ENCODE peak calls at places on chromosomes 16 and 17, in six cellular contexts. Q is HCT116, Z is OCI-LY7, M is MM.1S, T is PC-3, X is GM23338. E is an unnamed sample.

GRCh38 chr17:43860927-43861622 is 14.1 kb downstream of the CD300LG start:
- DNase-seq in Q (no peak), Z (no peak), M (no peak), T (no peak), X (no peak), E (no peak)

GRCh38 chr16:31148281-31148728 is 1.6 kb downstream of the PRSS36 start:
- DNase-seq in Q (peak), Z (no peak), M (no peak), T (no peak), X (peak), E (peak)

GRCh38 chr17:46726106-46726670 is 92.3 kb downstream of the WNT3 start:
- DNase-seq in Q (no peak), Z (peak), M (no peak), T (no peak), X (no peak), E (no peak)

GRCh38 chr17:82216301-82217119 is 3.9 kb upstream of the CCDC57 start:
- DNase-seq in Q (peak), Z (no peak), M (peak), T (peak), X (no peak), E (no peak)

GRCh38 chr17:7043544-7044268 is at the start of gene SLC16A11:
- DNase-seq in Q (no peak), Z (no peak), M (peak), T (no peak), X (peak), E (peak)

GRCh38 chr16:22075043-22075757 is 17.1 kb upstream of the VWA3A start:
- DNase-seq in Q (no peak), Z (no peak), M (no peak), T (peak), X (no peak), E (no peak)

GRCh38 chr16:48421741-48422140 is 36.5 kb upstream of the SIAH1 start:
- DNase-seq in Q (no peak), Z (no peak), M (no peak), T (no peak), X (no peak), E (no peak)

GRCh38 chr16:79618712-79619050 is 18.1 kb upstream of the MAF start:
- DNase-seq in Q (no peak), Z (no peak), M (no peak), T (no peak), X (no peak), E (no peak)

GRCh38 chr17:79952265-79952877 is 83.3 kb downstream of the TBC1D16 start:
- DNase-seq in Q (no peak), Z (no peak), M (no peak), T (no peak), X (no peak), E (no peak)

GRCh38 chr17:41663451-41664171 is 25.1 kb upstream of the EIF1 start:
- DNase-seq in Q (no peak), Z (no peak), M (no peak), T (no peak), X (no peak), E (no peak)

GRCh38 chr16:53433509-53433908 is 762 bp upstream of the RBL2 start:
- DNase-seq in Q (no peak), Z (no peak), M (no peak), T (peak), X (peak), E (peak)

GRCh38 chr17:5050281-5050680 is 15.1 kb upstream of the SLC52A1 start:
- DNase-seq in Q (no peak), Z (no peak), M (no peak), T (no peak), X (no peak), E (no peak)

GRCh38 chr17:19996502-19996901 is 12.7 kb upstream of the SPECC1 start:
- DNase-seq in Q (no peak), Z (no peak), M (no peak), T (no peak), X (peak), E (peak)

GRCh38 chr17:50297407-50297865 is 23.2 kb downstream of the TMEM92 start:
- DNase-seq in Q (peak), Z (peak), M (peak), T (peak), X (peak), E (peak)

GRCh38 chr17:58968662-58969061 is 138.0 kb downstream of the TRIM37 start:
- DNase-seq in Q (no peak), Z (no peak), M (no peak), T (no peak), X (peak), E (no peak)

GRCh38 chr16:23394141-23394540 is 58.8 kb downstream of the COG7 start:
- DNase-seq in Q (no peak), Z (no peak), M (no peak), T (no peak), X (no peak), E (no peak)

GRCh38 chr17:47275245-47275984 is 21.8 kb downstream of the ITGB3 start:
- DNase-seq in Q (no peak), Z (no peak), M (no peak), T (peak), X (peak), E (peak)

DNA sequence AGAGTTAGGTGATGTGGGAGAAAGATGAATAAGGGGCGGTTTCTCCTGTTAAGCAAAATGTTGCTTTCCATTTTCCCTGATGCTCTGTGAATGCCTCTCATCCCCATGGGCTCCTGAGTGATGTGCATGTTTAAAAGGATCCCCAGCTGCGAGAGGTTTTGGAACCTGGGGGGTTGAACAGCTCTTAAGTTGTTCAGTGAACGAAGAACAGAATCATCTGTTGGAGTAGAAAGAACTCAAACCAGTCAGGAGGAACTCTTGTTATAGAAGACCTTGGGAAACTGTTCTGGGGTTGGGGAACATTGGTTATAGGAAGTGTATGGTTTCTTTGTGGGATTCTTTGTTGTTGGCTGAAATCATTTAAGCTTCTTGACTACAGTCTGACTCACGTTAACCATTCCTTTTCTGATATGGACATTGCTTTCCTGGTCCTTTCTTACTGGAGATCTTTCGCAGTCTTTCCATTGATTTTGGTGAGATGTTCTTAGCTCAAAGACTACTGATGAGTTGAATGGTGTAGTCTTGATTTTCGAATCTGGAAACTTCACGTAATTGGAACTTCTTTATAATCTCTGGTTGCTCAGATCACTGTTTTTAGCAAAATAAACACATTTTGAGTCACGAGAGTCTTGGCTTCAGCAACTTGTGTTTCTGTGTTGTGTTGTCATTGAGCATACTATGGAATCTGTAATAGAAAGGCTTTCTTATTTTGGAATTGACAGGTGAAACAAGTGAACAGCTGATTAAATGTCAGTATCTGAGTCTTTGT is 1.3 kb downstream of the UNK start:
- DNase-seq in Q (no peak), Z (peak), M (no peak), T (peak), X (no peak), E (no peak)
- TF ChIP-seq EZH2phosphoT487 in Q (no peak), Z (no peak), M (no peak), T (no peak), X (no peak), E (no peak)

GRCh38 chr17:52064791-52065211 is 93.7 kb downstream of the CA10 start:
- DNase-seq in Q (no peak), Z (no peak), M (no peak), T (no peak), X (no peak), E (no peak)
- TF ChIP-seq EZH2phosphoT487 in Q (no peak), Z (no peak), M (no peak), T (no peak), X (no peak), E (no peak)

DNA sequence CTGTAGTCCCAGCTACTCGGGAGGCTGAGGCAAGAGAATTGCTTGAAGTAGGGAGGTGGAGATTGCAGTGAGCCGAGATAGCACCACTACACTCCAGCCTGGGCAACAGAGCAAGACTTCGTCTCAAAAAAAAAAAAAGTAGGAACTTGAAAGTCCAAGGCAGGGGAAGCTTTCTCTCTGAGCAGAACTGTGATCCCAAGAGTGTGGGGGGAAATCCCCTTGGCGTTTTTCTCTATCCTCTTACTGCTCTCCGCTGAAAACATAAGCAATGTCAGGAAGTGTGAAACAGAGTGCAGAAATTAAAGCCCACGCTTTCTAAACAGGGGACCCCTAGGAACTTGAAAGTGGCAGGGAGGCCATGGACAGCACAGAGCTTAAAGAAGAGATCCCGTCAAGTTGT is 9.8 kb upstream of the CMTM3 start:
- DNase-seq in Q (no peak), Z (no peak), M (no peak), T (no peak), X (no peak), E (no peak)
- TF ChIP-seq EZH2phosphoT487 in Q (no peak), Z (no peak), M (no peak), T (no peak), X (no peak), E (no peak)

DNA sequence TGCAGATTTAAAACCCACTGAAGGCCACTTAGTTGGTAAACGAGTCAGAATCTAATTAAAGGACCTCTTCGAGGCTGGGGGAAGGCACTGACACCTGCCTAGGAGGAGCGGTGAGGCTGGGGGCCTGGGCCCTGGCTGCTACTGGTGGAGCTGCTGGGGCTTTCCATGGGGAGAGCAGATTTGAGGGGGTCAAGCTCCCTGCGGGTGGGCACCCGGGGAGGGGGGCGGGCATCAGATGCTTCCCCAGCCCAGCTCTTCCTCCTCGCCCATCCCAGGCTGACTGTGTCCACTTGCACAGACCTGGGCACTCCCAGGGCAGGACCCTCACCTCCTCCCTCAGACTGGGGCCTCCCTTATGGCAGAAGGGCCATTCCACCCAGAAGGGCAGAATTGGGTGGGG is 19.0 kb downstream of the SRCIN1 start:
- DNase-seq in Q (no peak), Z (no peak), M (no peak), T (no peak), X (no peak), E (no peak)
- TF ChIP-seq EZH2phosphoT487 in Q (no peak), Z (no peak), M (no peak), T (no peak), X (no peak), E (no peak)

DNA sequence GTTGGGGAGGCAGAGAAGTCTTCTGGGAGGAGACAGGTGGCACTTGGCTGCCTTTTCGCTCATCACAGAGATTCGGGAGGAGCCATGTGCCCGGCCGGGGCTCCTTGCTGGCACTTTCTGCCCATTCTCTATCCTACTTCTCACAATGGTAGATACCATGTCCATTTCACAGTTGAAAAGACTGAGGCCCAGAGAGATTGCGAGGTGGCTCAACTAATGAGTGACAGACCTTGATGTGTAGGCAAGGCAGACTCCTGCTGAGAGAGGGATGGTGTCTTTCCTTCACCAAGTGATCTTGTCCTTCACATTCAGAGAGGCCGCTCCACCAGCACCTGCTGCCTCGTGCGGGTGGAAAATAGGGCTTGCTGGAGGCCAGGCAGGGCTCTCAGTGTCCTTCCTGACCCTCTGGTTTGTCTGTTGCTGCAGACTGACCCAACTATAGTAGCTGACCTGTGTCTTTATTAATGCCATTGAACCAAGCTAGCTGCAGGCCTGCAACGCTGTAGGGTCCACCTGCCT is 42.1 kb downstream of the MPRIP start:
- DNase-seq in Q (no peak), Z (no peak), M (no peak), T (no peak), X (no peak), E (no peak)
- TF ChIP-seq EZH2phosphoT487 in Q (no peak), Z (no peak), M (no peak), T (no peak), X (no peak), E (no peak)

DNA sequence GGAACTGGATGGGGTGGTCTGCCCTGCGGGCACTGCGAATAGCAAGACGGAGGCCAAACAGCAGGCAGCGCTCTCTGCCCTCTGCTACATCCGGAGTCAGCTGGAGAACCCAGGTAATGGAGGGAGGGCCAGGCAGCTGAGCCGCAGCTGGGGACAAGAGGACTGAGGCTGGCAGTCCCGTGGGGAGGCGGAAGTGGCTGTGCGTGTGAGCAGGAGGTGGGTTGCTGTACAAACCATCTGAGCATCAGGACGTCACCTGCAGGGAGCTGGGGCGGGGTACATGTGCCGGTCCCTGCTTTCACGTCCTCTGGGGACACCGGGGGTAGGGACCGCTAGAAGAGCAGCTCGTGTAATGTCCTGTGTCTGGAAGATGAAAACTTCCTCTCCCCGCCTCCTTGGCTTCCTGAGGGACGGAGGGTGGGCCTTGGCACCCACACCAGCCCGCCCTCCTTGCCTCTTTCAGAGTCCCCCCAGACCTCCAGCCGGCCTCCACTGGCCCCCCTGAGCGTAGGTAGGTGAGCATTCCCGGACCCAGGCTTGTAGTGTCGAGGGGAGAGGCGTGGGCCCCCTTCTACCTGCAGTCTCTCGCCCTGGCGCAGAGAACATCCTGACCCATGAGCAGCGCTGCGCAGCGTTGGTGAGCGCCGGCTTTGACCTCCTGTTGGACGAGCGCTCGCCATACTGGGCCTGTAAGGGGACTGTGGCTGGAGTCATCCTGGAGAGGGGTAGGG is 3.7 kb downstream of the ADAD2 start:
- DNase-seq in Q (no peak), Z (no peak), M (peak), T (no peak), X (no peak), E (no peak)
- TF ChIP-seq EZH2phosphoT487 in Q (no peak), Z (no peak), M (no peak), T (no peak), X (no peak), E (no peak)

GRCh38 chr16:29698484-29699323 is 19.7 kb downstream of the QPRT start:
- DNase-seq in Q (no peak), Z (no peak), M (no peak), T (no peak), X (peak), E (no peak)
- TF ChIP-seq EZH2phosphoT487 in Q (no peak), Z (no peak), M (no peak), T (no peak), X (no peak), E (no peak)

E was measured in neural progenitor cell.